ENCODE peak calls at places on chromosomes 5 and 9, in six cellular contexts. W is posterior cingulate gyrus, G is astrocyte of the spinal cord, A is kidney tubule cell, O is fibroblast of pulmonary artery, S is Kasumi-1. Z is an unnamed sample.

GRCh38 chr9:6777218-6777902 is 19.6 kb downstream of the KDM4C start:
- DNase-seq in O (no peak), G (no peak), S (no peak), W (no peak), A (no peak), Z (no peak)

GRCh38 chr5:68015381-68015780 is 200.2 kb upstream of the PIK3R1 start:
- DNase-seq in G (no peak), O (no peak), W (no peak), S (no peak), A (no peak), Z (no peak)

GRCh38 chr5:87653242-87653641 is 240.5 kb upstream of the CCNH start:
- DNase-seq in A (no peak), W (no peak), O (no peak), S (no peak), G (no peak), Z (no peak)

GRCh38 chr9:105401651-105402050 is 46.2 kb upstream of the FSD1L start:
- DNase-seq in W (no peak), G (peak), S (no peak), A (no peak), O (peak), Z (no peak)

GRCh38 chr5:26535215-26535614 is 503.2 kb downstream of the CDH9 start:
- DNase-seq in G (no peak), O (no peak), A (no peak), S (no peak), W (no peak), Z (no peak)

GRCh38 chr9:5879419-5880181 is 11.1 kb upstream of the MLANA start:
- DNase-seq in O (peak), G (peak), S (no peak), A (peak), W (no peak), Z (no peak)

GRCh38 chr9:137458194-137459146 is 664 bp downstream of the NSMF start:
- DNase-seq in G (peak), O (no peak), A (no peak), S (no peak), W (peak), Z (no peak)

GRCh38 chr5:180284161-180284560 is 7.7 kb downstream of the MAPK9 start:
- DNase-seq in S (peak), G (no peak), O (no peak), W (peak), A (no peak), Z (no peak)

GRCh38 chr5:77953374-77953773 is 177.2 kb upstream of the TBCA start:
- DNase-seq in S (no peak), O (no peak), W (no peak), G (no peak), A (no peak), Z (no peak)

GRCh38 chr9:130927995-130928900 is 10.8 kb downstream of the FIBCD1 start:
- DNase-seq in A (peak), O (peak), S (no peak), G (peak), W (no peak), Z (no peak)

GRCh38 chr5:1750469-1750868 is 49.2 kb downstream of the MRPL36 start:
- DNase-seq in A (no peak), G (no peak), S (no peak), W (no peak), O (no peak), Z (no peak)

GRCh38 chr9:591292-591691 is 250.2 kb upstream of the DMRT1 start:
- DNase-seq in G (no peak), A (peak), S (no peak), O (peak), W (no peak), Z (no peak)

GRCh38 chr5:156529902-156530301 is 202.9 kb downstream of the SGCD start:
- DNase-seq in G (no peak), W (no peak), A (no peak), S (no peak), O (no peak), Z (no peak)

GRCh38 chr9:70257991-70258691 is 637 bp upstream of the SMC5 start:
- DNase-seq in G (peak), S (peak), O (peak), W (peak), A (peak), Z (no peak)

GRCh38 chr9:107215381-107215780 is 67.7 kb upstream of the RAD23B start:
- DNase-seq in O (peak), W (no peak), G (peak), A (peak), S (no peak), Z (no peak)

GRCh38 chr9:125428060-125428481 is 166.4 kb downstream of the GAPVD1 start:
- DNase-seq in W (no peak), A (peak), O (peak), G (no peak), S (peak), Z (peak)

GRCh38 chr5:428219-428618 is 14.8 kb upstream of the EXOC3 start:
- DNase-seq in W (peak), O (no peak), S (no peak), A (no peak), G (no peak), Z (no peak)

GRCh38 chr9:96084289-96084688 is 208.8 kb downstream of the ERCC6L2 start:
- DNase-seq in W (no peak), O (no peak), A (no peak), G (no peak), S (no peak), Z (no peak)

GRCh38 chr9:105062222-105062850 is 134.4 kb upstream of the ABCA1 start:
- DNase-seq in G (no peak), O (no peak), W (no peak), S (no peak), A (peak), Z (no peak)

GRCh38 chr9:130117816-130118632 is 54.2 kb upstream of the NCS1 start:
- DNase-seq in G (peak), O (peak), S (no peak), W (no peak), A (peak), Z (no peak)

GRCh38 chr9:12853021-12853420 is 78.2 kb downstream of the LURAP1L start:
- DNase-seq in W (no peak), O (no peak), A (peak), G (no peak), S (no peak), Z (no peak)